ENCODE peak calls at places on chromosomes 7 and 10, in four cellular contexts. One of them, this sample, is unnamed.
A peak's percentile ranks its signal among the peaks of the same experiment; 100 is the strongest.

GRCh38 chr7:120043250-120043649 is 229.7 kb upstream of the KCND2 start:
- DNase-seq in HepG2: no peak
- DNase-seq in K562: no peak
- DNase-seq in SK-N-SH: no peak
- DNase-seq in this sample: no peak

GRCh38 chr7:84982199-84982598 is 204.7 kb downstream of the SEMA3D start:
- DNase-seq in HepG2: no peak
- DNase-seq in K562: no peak
- DNase-seq in SK-N-SH: no peak
- DNase-seq in this sample: no peak

GRCh38 chr7:32058017-32058416 is 12.2 kb downstream of the PDE1C start:
- DNase-seq in K562: no peak
- DNase-seq in HepG2: no peak
- DNase-seq in SK-N-SH: no peak
- DNase-seq in this sample: no peak

GRCh38 chr10:95478185-95478584 is 83.0 kb downstream of the SORBS1 start:
- DNase-seq in SK-N-SH: no peak
- DNase-seq in K562: no peak
- DNase-seq in HepG2: no peak
- DNase-seq in this sample: no peak

GRCh38 chr7:140877249-140877524 is 47.5 kb downstream of the BRAF start:
- DNase-seq in K562: no peak
- DNase-seq in HepG2: no peak
- DNase-seq in SK-N-SH: no peak
- DNase-seq in this sample: no peak

GRCh38 chr10:49739426-49739825 is 22.7 kb downstream of the OGDHL start:
- DNase-seq in K562: no peak
- DNase-seq in HepG2: no peak
- DNase-seq in SK-N-SH: no peak
- DNase-seq in this sample: no peak

GRCh38 chr7:73397936-73398335 is 35.6 kb upstream of the FZD9 start:
- DNase-seq in K562: no peak
- DNase-seq in HepG2: no peak
- DNase-seq in SK-N-SH: no peak
- DNase-seq in this sample: no peak

GRCh38 chr10:70578371-70578947 is 24.1 kb downstream of the PRF1 start:
- DNase-seq in K562: peak; percentile 41
- DNase-seq in SK-N-SH: no peak
- DNase-seq in HepG2: peak; percentile 68
- DNase-seq in this sample: peak; percentile 100

GRCh38 chr7:15764986-15765385 is 78.5 kb upstream of the MEOX2 start:
- DNase-seq in SK-N-SH: no peak
- DNase-seq in K562: no peak
- DNase-seq in HepG2: no peak
- DNase-seq in this sample: no peak

DNA sequence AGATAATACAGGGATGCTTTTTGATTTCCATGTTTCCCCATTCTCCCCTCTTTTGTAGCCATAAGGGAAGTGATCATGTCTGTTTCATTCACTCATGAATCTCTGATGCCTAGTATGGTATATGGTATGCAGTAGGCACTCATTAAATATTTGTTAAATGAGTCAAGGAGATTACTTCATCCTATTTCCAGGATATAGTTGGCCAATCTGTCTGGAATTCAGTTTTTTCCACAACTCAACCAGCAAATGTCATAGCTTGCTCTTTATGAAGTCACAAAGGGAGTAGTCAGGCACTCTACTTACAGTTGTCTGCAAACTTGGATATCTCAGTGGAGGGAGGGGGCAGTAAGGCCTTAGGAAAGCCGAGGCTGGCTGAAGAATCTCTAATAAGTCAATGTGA is 853.6 kb downstream of the LRMDA start:
- DNase-seq in SK-N-SH: no peak
- DNase-seq in HepG2: peak; percentile 6
- DNase-seq in K562: no peak
- DNase-seq in this sample: no peak
- TF ChIP-seq ELF1 in SK-N-SH: no peak
- TF ChIP-seq ELF1 in HepG2: no peak
- TF ChIP-seq ELF1 in K562: no peak
- TF ChIP-seq ELF1 in this sample: no peak

DNA sequence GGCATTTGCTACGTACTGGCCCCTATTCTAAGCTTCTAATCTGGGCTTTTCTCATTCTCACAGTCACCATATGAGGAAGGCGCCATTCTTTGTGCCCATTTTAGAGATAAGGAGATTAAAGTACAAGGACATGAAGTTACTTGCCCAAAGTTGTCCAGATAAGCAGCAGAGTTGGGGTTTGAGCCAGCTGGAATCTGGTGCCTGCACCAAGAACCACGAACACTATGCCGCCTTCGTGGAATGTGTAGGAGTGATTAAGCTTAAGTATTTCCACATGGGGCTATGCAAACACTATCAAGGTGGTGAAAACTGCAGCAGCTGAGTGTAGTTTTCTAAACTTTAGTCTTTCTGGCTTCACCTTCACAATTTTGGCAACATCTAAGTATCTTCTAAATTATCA is 342.7 kb upstream of the ETV1 start:
- DNase-seq in HepG2: no peak
- DNase-seq in K562: no peak
- DNase-seq in SK-N-SH: no peak
- DNase-seq in this sample: no peak
- TF ChIP-seq ELF1 in HepG2: no peak
- TF ChIP-seq ELF1 in K562: no peak
- TF ChIP-seq ELF1 in SK-N-SH: no peak
- TF ChIP-seq ELF1 in this sample: no peak

DNA sequence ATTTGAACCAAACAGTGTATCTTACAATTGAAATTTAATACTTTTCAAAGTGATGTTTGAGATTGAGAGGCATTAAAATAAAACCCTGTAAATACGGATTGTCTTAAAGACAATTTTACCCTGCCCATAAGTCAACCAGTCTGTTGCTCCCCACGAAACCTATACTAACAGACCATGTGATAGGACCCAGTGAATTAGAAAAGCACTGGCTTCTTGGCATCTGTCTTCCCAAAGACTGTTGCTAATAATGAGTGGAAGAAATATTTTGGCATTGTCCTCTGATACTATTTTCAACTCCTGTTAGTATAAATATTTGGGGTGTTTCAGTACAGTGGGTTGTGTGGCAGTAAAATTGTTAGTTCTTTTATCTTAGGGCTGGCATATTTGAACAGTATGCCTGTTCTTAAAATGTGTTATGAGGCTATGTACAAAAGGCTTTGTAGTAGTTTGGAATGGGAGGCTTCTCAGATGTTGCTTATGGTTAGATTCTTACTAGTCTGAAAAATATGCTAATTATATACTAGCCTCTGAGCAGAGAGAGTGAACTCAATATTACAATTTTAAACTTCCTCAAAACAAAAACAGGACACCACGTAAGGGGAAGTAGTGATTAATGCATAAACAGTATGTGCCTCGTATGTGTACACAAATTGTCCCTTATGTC is 115.1 kb downstream of the ARID5B start:
- DNase-seq in SK-N-SH: no peak
- DNase-seq in K562: no peak
- DNase-seq in HepG2: no peak
- DNase-seq in this sample: no peak
- TF ChIP-seq ELF1 in SK-N-SH: no peak
- TF ChIP-seq ELF1 in K562: no peak
- TF ChIP-seq ELF1 in HepG2: no peak
- TF ChIP-seq ELF1 in this sample: no peak

DNA sequence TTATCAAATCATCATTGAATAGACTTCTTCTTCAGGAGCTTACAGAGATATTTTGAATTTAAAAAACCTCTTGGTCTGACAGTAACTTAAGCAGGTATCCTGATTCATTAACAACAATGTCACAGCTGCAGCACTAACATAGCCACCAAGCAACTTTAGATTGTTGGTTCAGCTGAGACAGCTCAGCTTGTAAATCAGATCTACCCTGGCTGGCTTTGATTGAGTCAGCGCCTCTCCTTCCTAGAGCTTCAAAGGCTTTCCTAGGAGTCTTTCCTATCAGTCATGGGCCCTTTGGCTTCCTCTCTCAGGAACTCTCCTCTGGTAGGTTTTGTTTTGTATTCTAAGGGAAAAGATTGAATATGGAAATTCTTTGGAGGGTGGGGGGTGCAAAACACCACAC is 70.7 kb upstream of the STEAP4 start:
- DNase-seq in SK-N-SH: no peak
- DNase-seq in HepG2: no peak
- DNase-seq in K562: no peak
- DNase-seq in this sample: peak; percentile 68
- TF ChIP-seq ELF1 in SK-N-SH: no peak
- TF ChIP-seq ELF1 in HepG2: no peak
- TF ChIP-seq ELF1 in K562: no peak
- TF ChIP-seq ELF1 in this sample: no peak

GRCh38 chr10:133458021-133458709 is 4.4 kb downstream of the SCART1 start:
- DNase-seq in K562: no peak
- DNase-seq in HepG2: no peak
- DNase-seq in SK-N-SH: no peak
- DNase-seq in this sample: no peak

GRCh38 chr10:133460208-133460769 is 6.5 kb downstream of the SCART1 start:
- DNase-seq in HepG2: no peak
- DNase-seq in K562: no peak
- DNase-seq in SK-N-SH: no peak
- DNase-seq in this sample: no peak

GRCh38 chr10:133459454-133460207 is 5.9 kb downstream of the SCART1 start:
- DNase-seq in HepG2: no peak
- DNase-seq in K562: no peak
- DNase-seq in SK-N-SH: no peak
- DNase-seq in this sample: no peak

GRCh38 chr10:133457100-133457841 is 3.5 kb downstream of the SCART1 start:
- DNase-seq in HepG2: no peak
- DNase-seq in SK-N-SH: no peak
- DNase-seq in K562: no peak
- DNase-seq in this sample: no peak

DNA sequence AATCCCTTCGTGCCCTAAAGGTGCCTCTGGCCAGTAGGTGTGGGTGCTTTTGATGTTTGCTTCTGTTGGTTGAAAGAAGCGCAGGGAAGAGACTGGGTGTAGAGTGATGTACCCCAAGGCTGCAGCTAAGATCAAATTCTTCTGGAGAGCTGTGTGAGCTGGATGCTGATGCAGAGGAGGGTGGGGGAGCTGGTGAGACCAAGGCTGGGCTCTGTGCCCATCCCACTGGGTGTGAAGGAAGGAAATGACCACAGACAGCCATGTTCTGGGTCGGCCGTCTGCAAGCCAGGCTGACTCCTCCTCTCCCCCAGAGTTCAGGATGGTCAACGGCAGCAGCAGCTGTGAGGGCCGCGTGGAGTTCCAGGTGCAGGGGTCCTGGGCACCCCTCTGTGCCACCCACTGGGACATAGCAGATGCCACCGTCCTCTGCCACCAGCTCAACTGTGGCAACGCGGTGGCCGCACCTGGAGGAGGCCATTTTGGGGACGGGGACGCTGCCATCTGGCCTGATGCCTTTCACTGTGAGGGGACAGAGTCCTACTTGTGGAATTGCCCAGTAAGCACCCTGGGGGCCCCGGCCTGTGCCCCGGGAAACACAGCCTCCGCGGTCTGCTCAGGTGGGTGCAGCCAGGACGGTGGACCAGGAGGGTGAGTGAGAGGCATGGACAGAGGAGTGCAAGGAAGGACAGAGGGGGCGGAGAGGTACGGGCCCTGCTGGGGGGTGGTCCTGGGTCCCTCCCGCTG is 5.1 kb downstream of the SCART1 start:
- DNase-seq in SK-N-SH: no peak
- DNase-seq in HepG2: no peak
- DNase-seq in K562: no peak
- DNase-seq in this sample: no peak
- TF ChIP-seq ELF1 in SK-N-SH: no peak
- TF ChIP-seq ELF1 in HepG2: no peak
- TF ChIP-seq ELF1 in K562: no peak
- TF ChIP-seq ELF1 in this sample: no peak

GRCh38 chr10:91798736-91799579 is 732 bp downstream of the TNKS2 start:
- DNase-seq in K562: no peak
- DNase-seq in SK-N-SH: no peak
- DNase-seq in HepG2: peak; percentile 28
- DNase-seq in this sample: peak; percentile 36
- TF ChIP-seq ELF1 in K562: no peak
- TF ChIP-seq ELF1 in SK-N-SH: no peak
- TF ChIP-seq ELF1 in HepG2: no peak
- TF ChIP-seq ELF1 in this sample: peak; percentile 34

DNA sequence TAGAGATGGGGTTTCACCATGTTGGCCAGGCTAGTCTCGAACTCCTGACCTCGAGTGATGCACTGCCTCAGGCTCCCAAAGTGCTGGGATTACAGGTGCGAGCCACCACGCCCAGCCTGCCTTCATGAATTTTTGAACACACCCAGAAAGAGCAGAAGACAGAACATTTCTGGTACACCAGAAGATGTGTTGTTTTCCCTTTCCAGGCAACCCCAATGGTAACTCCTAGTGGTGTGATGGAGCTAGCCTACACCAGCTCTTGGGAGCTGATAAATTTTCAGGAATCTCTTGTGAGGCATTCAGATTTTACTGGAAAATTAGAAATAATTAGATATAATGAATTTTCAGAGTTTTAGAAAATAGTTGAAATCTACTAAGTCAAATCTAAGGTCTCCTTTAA is 904 bp upstream of the CCDC7 start:
- DNase-seq in HepG2: no peak
- DNase-seq in K562: no peak
- DNase-seq in SK-N-SH: peak; percentile 15
- DNase-seq in this sample: no peak
- TF ChIP-seq ELF1 in HepG2: no peak
- TF ChIP-seq ELF1 in K562: no peak
- TF ChIP-seq ELF1 in SK-N-SH: no peak
- TF ChIP-seq ELF1 in this sample: no peak